ENCODE peak calls at places on chromosomes 1 and 21, in four cellular contexts. B, H, W and G are unnamed samples.

GRCh38 chr1:46157916-46158311 is 17.0 kb upstream of the TSPAN1 start:
- DNase-seq in B (no peak), H (no peak), W (no peak), G (no peak)

GRCh38 chr1:20361805-20362381 is 71.2 kb downstream of the VWA5B1 start:
- DNase-seq in B (peak), H (peak), W (peak), G (no peak)

GRCh38 chr21:37711294-37711844 is 204.9 kb downstream of the KCNJ6 start:
- DNase-seq in B (no peak), H (no peak), W (no peak), G (no peak)

GRCh38 chr21:42847726-42848125 is 31.6 kb downstream of the WDR4 start:
- DNase-seq in B (no peak), H (no peak), W (no peak), G (no peak)

GRCh38 chr1:119351997-119352396 is 16.6 kb upstream of the HAO2 start:
- DNase-seq in B (no peak), H (no peak), W (no peak), G (no peak)

GRCh38 chr1:5690878-5691277 is 301.3 kb downstream of the NPHP4 start:
- DNase-seq in B (no peak), H (no peak), W (no peak), G (no peak)

GRCh38 chr1:25805863-25806225 is 5.9 kb downstream of the SELENON start:
- DNase-seq in B (no peak), H (no peak), W (peak), G (no peak)

GRCh38 chr1:171420810-171421209 is 64.5 kb upstream of the PRRC2C start:
- DNase-seq in B (no peak), H (no peak), W (no peak), G (no peak)

GRCh38 chr21:29351691-29352090 is 53.0 kb downstream of the BACH1 start:
- DNase-seq in B (no peak), H (no peak), W (no peak), G (no peak)

GRCh38 chr1:107277022-107277421 is 136.2 kb downstream of the NTNG1 start:
- DNase-seq in B (peak), H (peak), W (peak), G (no peak)

GRCh38 chr1:154878371-154879355 is 8.6 kb upstream of the KCNN3 start:
- DNase-seq in B (peak), H (peak), W (peak), G (peak)

GRCh38 chr1:24267003-24267402 is 52.2 kb upstream of the GRHL3 start:
- DNase-seq in B (peak), H (no peak), W (no peak), G (no peak)

GRCh38 chr1:209652873-209653401 is 712 bp upstream of the LAMB3 start:
- DNase-seq in B (peak), H (no peak), W (peak), G (no peak)

GRCh38 chr21:34157456-34158025 is 84.2 kb downstream of the MRPS6 start:
- DNase-seq in B (no peak), H (no peak), W (peak), G (no peak)

GRCh38 chr1:26274801-26275425 is 5.0 kb upstream of the SH3BGRL3 start:
- DNase-seq in B (peak), H (no peak), W (no peak), G (no peak)

GRCh38 chr1:234512376-234512965 is 33.5 kb upstream of the TARBP1 start:
- DNase-seq in B (no peak), H (no peak), W (no peak), G (no peak)

GRCh38 chr1:40939320-40940059 is 40.0 kb upstream of the CTPS1 start:
- DNase-seq in B (no peak), H (no peak), W (peak), G (no peak)

GRCh38 chr1:212746546-212746945 is 45.0 kb downstream of the NSL1 start:
- DNase-seq in B (no peak), H (no peak), W (no peak), G (no peak)

GRCh38 chr1:110787328-110788071 is 85.4 kb upstream of the CD53 start:
- DNase-seq in B (no peak), H (no peak), W (no peak), G (no peak)

GRCh38 chr1:165527251-165527650 is 16.5 kb upstream of the LRRC52 start:
- DNase-seq in B (no peak), H (no peak), W (no peak), G (no peak)

GRCh38 chr1:176379626-176380339 is 83.2 kb upstream of the PAPPA2 start:
- DNase-seq in B (peak), H (no peak), W (no peak), G (no peak)

GRCh38 chr1:75233302-75233929 is 99.2 kb downstream of the LHX8 start:
- DNase-seq in B (peak), H (no peak), W (peak), G (no peak)

GRCh38 chr1:85801520-85801919 is 93.3 kb upstream of the ZNHIT6 start:
- DNase-seq in B (peak), H (no peak), W (no peak), G (no peak)

GRCh38 chr1:25771246-25772114 is 28.5 kb upstream of the SELENON start:
- DNase-seq in B (no peak), H (peak), W (no peak), G (peak)